ENCODE peak calls at places on chromosome 1, in eight cellular contexts. One of them, this sample, is unnamed.

GRCh38 chr1:62912028-62912638 is 128.2 kb downstream of the ATG4C start:
- DNase-seq in ELR: peak; percentile 40
- DNase-seq in IMR-90: peak; percentile 26
- DNase-seq in amniotic stem cell: no peak
- DNase-seq in D341Med: peak; percentile 42
- DNase-seq in kidney glomerular epithelial cell: peak; percentile 8
- DNase-seq in pulmonary artery endothelial cell: no peak
- DNase-seq in GM23248: peak; percentile 56
- DNase-seq in this sample: peak; percentile 2

GRCh38 chr1:170149971-170150370 is 4.2 kb downstream of the NTMT2 start:
- DNase-seq in amniotic stem cell: no peak
- DNase-seq in pulmonary artery endothelial cell: no peak
- DNase-seq in kidney glomerular epithelial cell: no peak
- DNase-seq in GM23248: peak; percentile 23
- DNase-seq in IMR-90: no peak
- DNase-seq in D341Med: no peak
- DNase-seq in ELR: no peak
- DNase-seq in this sample: no peak

GRCh38 chr1:12433323-12434053 is 184.5 kb downstream of the DHRS3 start:
- DNase-seq in pulmonary artery endothelial cell: no peak
- DNase-seq in ELR: no peak
- DNase-seq in kidney glomerular epithelial cell: peak; percentile 34
- DNase-seq in IMR-90: peak; percentile 67
- DNase-seq in amniotic stem cell: no peak
- DNase-seq in GM23248: no peak
- DNase-seq in D341Med: no peak
- DNase-seq in this sample: no peak

GRCh38 chr1:229452956-229453801 is 19.3 kb upstream of the ACTA1 start:
- DNase-seq in D341Med: peak; percentile 52
- DNase-seq in kidney glomerular epithelial cell: peak; percentile 49
- DNase-seq in ELR: peak; percentile 34
- DNase-seq in GM23248: peak; percentile 25
- DNase-seq in pulmonary artery endothelial cell: no peak
- DNase-seq in amniotic stem cell: no peak
- DNase-seq in IMR-90: peak; percentile 50
- DNase-seq in this sample: no peak

GRCh38 chr1:32447469-32448185 is 17.2 kb upstream of the ZBTB8B start:
- DNase-seq in D341Med: no peak
- DNase-seq in amniotic stem cell: peak; percentile 41
- DNase-seq in kidney glomerular epithelial cell: peak; percentile 53
- DNase-seq in pulmonary artery endothelial cell: no peak
- DNase-seq in IMR-90: peak; percentile 74
- DNase-seq in ELR: peak; percentile 85
- DNase-seq in GM23248: peak; percentile 87
- DNase-seq in this sample: peak; percentile 27

GRCh38 chr1:6353948-6354658 is 39.5 kb downstream of the ACOT7 start:
- DNase-seq in amniotic stem cell: no peak
- DNase-seq in GM23248: no peak
- DNase-seq in kidney glomerular epithelial cell: no peak
- DNase-seq in ELR: no peak
- DNase-seq in IMR-90: no peak
- DNase-seq in D341Med: no peak
- DNase-seq in pulmonary artery endothelial cell: no peak
- DNase-seq in this sample: no peak

GRCh38 chr1:80054129-80054528 is 1047.6 kb upstream of the ADGRL4 start:
- DNase-seq in kidney glomerular epithelial cell: peak; percentile 23
- DNase-seq in ELR: peak; percentile 87
- DNase-seq in IMR-90: peak; percentile 86
- DNase-seq in D341Med: peak; percentile 19
- DNase-seq in GM23248: peak; percentile 47
- DNase-seq in amniotic stem cell: no peak
- DNase-seq in pulmonary artery endothelial cell: no peak
- DNase-seq in this sample: peak; percentile 41

GRCh38 chr1:182229451-182229850 is 162.1 kb downstream of the GLUL start:
- DNase-seq in pulmonary artery endothelial cell: no peak
- DNase-seq in ELR: no peak
- DNase-seq in IMR-90: no peak
- DNase-seq in D341Med: no peak
- DNase-seq in amniotic stem cell: no peak
- DNase-seq in GM23248: peak; percentile 39
- DNase-seq in kidney glomerular epithelial cell: no peak
- DNase-seq in this sample: no peak

GRCh38 chr1:57188169-57188568 is 222.4 kb upstream of the C8B start:
- DNase-seq in IMR-90: peak; percentile 25
- DNase-seq in GM23248: peak; percentile 43
- DNase-seq in ELR: no peak
- DNase-seq in amniotic stem cell: no peak
- DNase-seq in D341Med: no peak
- DNase-seq in pulmonary artery endothelial cell: no peak
- DNase-seq in kidney glomerular epithelial cell: no peak
- DNase-seq in this sample: no peak

GRCh38 chr1:63920154-63921117 is 146.6 kb downstream of the ROR1 start:
- DNase-seq in IMR-90: peak; percentile 89
- DNase-seq in pulmonary artery endothelial cell: peak; percentile 40
- DNase-seq in kidney glomerular epithelial cell: peak; percentile 100
- DNase-seq in amniotic stem cell: no peak
- DNase-seq in ELR: peak; percentile 72
- DNase-seq in GM23248: peak; percentile 82
- DNase-seq in D341Med: no peak
- DNase-seq in this sample: peak; percentile 39

GRCh38 chr1:52139817-52140540 is 1.9 kb upstream of the ZFYVE9 start:
- DNase-seq in kidney glomerular epithelial cell: peak; percentile 28
- DNase-seq in IMR-90: peak; percentile 88
- DNase-seq in pulmonary artery endothelial cell: peak; percentile 86
- DNase-seq in ELR: peak; percentile 93
- DNase-seq in GM23248: peak; percentile 96
- DNase-seq in amniotic stem cell: no peak
- DNase-seq in D341Med: no peak
- DNase-seq in this sample: peak; percentile 43

GRCh38 chr1:145977486-145978476 is 13.3 kb downstream of the POLR3GL start:
- DNase-seq in IMR-90: peak; percentile 85
- DNase-seq in GM23248: peak; percentile 86
- DNase-seq in kidney glomerular epithelial cell: peak; percentile 79
- DNase-seq in D341Med: peak; percentile 82
- DNase-seq in amniotic stem cell: peak; percentile 80
- DNase-seq in pulmonary artery endothelial cell: peak; percentile 62
- DNase-seq in ELR: peak; percentile 87
- DNase-seq in this sample: peak; percentile 63

GRCh38 chr1:58726581-58726980 is 26.7 kb upstream of the MYSM1 start:
- DNase-seq in kidney glomerular epithelial cell: no peak
- DNase-seq in pulmonary artery endothelial cell: no peak
- DNase-seq in GM23248: no peak
- DNase-seq in amniotic stem cell: no peak
- DNase-seq in D341Med: no peak
- DNase-seq in ELR: no peak
- DNase-seq in IMR-90: no peak
- DNase-seq in this sample: no peak

GRCh38 chr1:157852476-157852875 is 10.9 kb upstream of the CD5L start:
- DNase-seq in ELR: peak; percentile 83
- DNase-seq in GM23248: peak; percentile 9
- DNase-seq in pulmonary artery endothelial cell: no peak
- DNase-seq in D341Med: no peak
- DNase-seq in amniotic stem cell: no peak
- DNase-seq in kidney glomerular epithelial cell: no peak
- DNase-seq in IMR-90: peak; percentile 34
- DNase-seq in this sample: no peak

This sample was measured in AG04450.